ENCODE peak calls at places on chromosomes 3 and 15, in five cellular contexts. One of them, this sample, is unnamed. For H3K9me3, the result is how much of the 10 kb centered on the place peaks cover.

GRCh38 chr15:82737975-82738374 is 28.3 kb upstream of the AP3B2 start:
- DNase-seq in lung: no peak
- DNase-seq in heart left ventricle: no peak
- DNase-seq in psoas muscle: no peak
- DNase-seq in CD4-positive, alpha-beta T cell: no peak
- DNase-seq in this sample: no peak

GRCh38 chr15:74384566-74385441 is 17.4 kb upstream of the CYP11A1 start:
- DNase-seq in psoas muscle: no peak
- DNase-seq in lung: peak
- DNase-seq in heart left ventricle: peak
- DNase-seq in CD4-positive, alpha-beta T cell: no peak
- DNase-seq in this sample: no peak

GRCh38 chr3:84881288-84881687 is 77.5 kb upstream of the CADM2 start:
- DNase-seq in lung: no peak
- DNase-seq in heart left ventricle: no peak
- DNase-seq in psoas muscle: no peak
- DNase-seq in CD4-positive, alpha-beta T cell: no peak
- DNase-seq in this sample: no peak

GRCh38 chr15:73948396-73948795 is 22.1 kb downstream of the LOXL1 start:
- DNase-seq in lung: no peak
- DNase-seq in CD4-positive, alpha-beta T cell: no peak
- DNase-seq in psoas muscle: no peak
- DNase-seq in heart left ventricle: peak
- DNase-seq in this sample: no peak

GRCh38 chr15:40047413-40048154 is 8.6 kb upstream of the SRP14 start:
- DNase-seq in lung: peak
- DNase-seq in psoas muscle: peak
- DNase-seq in heart left ventricle: peak
- DNase-seq in CD4-positive, alpha-beta T cell: peak
- DNase-seq in this sample: no peak

GRCh38 chr3:12624056-12624455 is 39.9 kb downstream of the RAF1 start:
- DNase-seq in lung: no peak
- DNase-seq in psoas muscle: no peak
- DNase-seq in heart left ventricle: no peak
- DNase-seq in CD4-positive, alpha-beta T cell: no peak
- DNase-seq in this sample: no peak

GRCh38 chr3:125683067-125683844 is 88.0 kb upstream of the OSBPL11 start:
- DNase-seq in psoas muscle: no peak
- DNase-seq in lung: no peak
- DNase-seq in heart left ventricle: peak
- DNase-seq in CD4-positive, alpha-beta T cell: no peak
- DNase-seq in this sample: no peak

GRCh38 chr3:106083207-106083606 is 214.4 kb upstream of the CBLB start:
- DNase-seq in lung: no peak
- DNase-seq in psoas muscle: no peak
- DNase-seq in CD4-positive, alpha-beta T cell: no peak
- DNase-seq in heart left ventricle: no peak
- DNase-seq in this sample: no peak

GRCh38 chr3:183224581-183224980 is 28.5 kb upstream of the B3GNT5 start:
- DNase-seq in CD4-positive, alpha-beta T cell: peak
- DNase-seq in psoas muscle: no peak
- DNase-seq in lung: no peak
- DNase-seq in heart left ventricle: no peak
- DNase-seq in this sample: no peak

GRCh38 chr3:46624976-46625490 is 12.7 kb downstream of the FAM240A start:
- DNase-seq in heart left ventricle: no peak
- DNase-seq in lung: no peak
- DNase-seq in psoas muscle: no peak
- DNase-seq in CD4-positive, alpha-beta T cell: no peak
- DNase-seq in this sample: no peak

GRCh38 chr3:73432021-73432722 is 192.6 kb downstream of the PDZRN3 start:
- DNase-seq in CD4-positive, alpha-beta T cell: no peak
- DNase-seq in psoas muscle: no peak
- DNase-seq in lung: no peak
- DNase-seq in heart left ventricle: no peak
- DNase-seq in this sample: no peak

GRCh38 chr3:145094355-145094941 is 1066.5 kb downstream of the PLOD2 start:
- DNase-seq in CD4-positive, alpha-beta T cell: no peak
- DNase-seq in psoas muscle: no peak
- DNase-seq in lung: no peak
- DNase-seq in heart left ventricle: no peak
- DNase-seq in this sample: no peak

GRCh38 chr3:45035441-45036301 is 9.6 kb downstream of the CLEC3B start:
- DNase-seq in psoas muscle: peak
- DNase-seq in CD4-positive, alpha-beta T cell: peak
- DNase-seq in lung: no peak
- DNase-seq in heart left ventricle: peak
- DNase-seq in this sample: peak

GRCh38 chr15:64146885-64147681 is 4.4 kb upstream of the SNX22 start:
- DNase-seq in heart left ventricle: no peak
- DNase-seq in lung: no peak
- DNase-seq in CD4-positive, alpha-beta T cell: no peak
- DNase-seq in psoas muscle: no peak
- DNase-seq in this sample: no peak

GRCh38 chr3:148932976-148933375 is 58.4 kb upstream of the GYG1 start:
- DNase-seq in psoas muscle: no peak
- DNase-seq in CD4-positive, alpha-beta T cell: no peak
- DNase-seq in lung: no peak
- DNase-seq in heart left ventricle: no peak
- DNase-seq in this sample: no peak

GRCh38 chr15:33985287-33985686 is 17.0 kb downstream of the CHRM5 start:
- DNase-seq in lung: no peak
- DNase-seq in psoas muscle: no peak
- DNase-seq in heart left ventricle: no peak
- DNase-seq in CD4-positive, alpha-beta T cell: no peak
- DNase-seq in this sample: no peak

GRCh38 chr15:59894835-59895234 is 109.3 kb upstream of the FOXB1 start:
- DNase-seq in heart left ventricle: no peak
- DNase-seq in psoas muscle: no peak
- DNase-seq in CD4-positive, alpha-beta T cell: no peak
- DNase-seq in lung: no peak
- DNase-seq in this sample: no peak

GRCh38 chr3:160893207-160893606 is 137.2 kb downstream of the PPM1L start:
- DNase-seq in lung: no peak
- DNase-seq in psoas muscle: no peak
- DNase-seq in heart left ventricle: no peak
- DNase-seq in CD4-positive, alpha-beta T cell: no peak
- DNase-seq in this sample: no peak

GRCh38 chr3:53718462-53718861 is 127.8 kb downstream of the CHDH start:
- DNase-seq in heart left ventricle: no peak
- DNase-seq in lung: no peak
- DNase-seq in CD4-positive, alpha-beta T cell: no peak
- DNase-seq in psoas muscle: no peak
- DNase-seq in this sample: no peak

GRCh38 chr3:110166791-110167190 is 829.4 kb upstream of the DPPA4 start:
- DNase-seq in lung: no peak
- DNase-seq in psoas muscle: no peak
- DNase-seq in heart left ventricle: no peak
- DNase-seq in CD4-positive, alpha-beta T cell: no peak
- DNase-seq in this sample: no peak

GRCh38 chr3:54951405-54951804 is 23.5 kb upstream of the LRTM1 start:
- DNase-seq in psoas muscle: peak
- DNase-seq in lung: peak
- DNase-seq in heart left ventricle: peak
- DNase-seq in CD4-positive, alpha-beta T cell: no peak
- DNase-seq in this sample: no peak

GRCh38 chr15:25246641-25247417 is 192.0 kb downstream of the UBE3A start:
- DNase-seq in lung: no peak
- DNase-seq in heart left ventricle: peak
- DNase-seq in psoas muscle: peak
- DNase-seq in CD4-positive, alpha-beta T cell: no peak
- DNase-seq in this sample: no peak

GRCh38 chr15:25247418-25248030 is 191.3 kb downstream of the UBE3A start:
- DNase-seq in CD4-positive, alpha-beta T cell: no peak
- DNase-seq in heart left ventricle: peak
- DNase-seq in lung: no peak
- DNase-seq in psoas muscle: peak
- DNase-seq in this sample: no peak

GRCh38 chr15:25250011-25250596 is 188.7 kb downstream of the UBE3A start:
- DNase-seq in psoas muscle: no peak
- DNase-seq in CD4-positive, alpha-beta T cell: no peak
- DNase-seq in lung: no peak
- DNase-seq in heart left ventricle: peak
- DNase-seq in this sample: no peak

GRCh38 chr15:25249236-25250010 is 189.4 kb downstream of the UBE3A start:
- DNase-seq in heart left ventricle: peak
- DNase-seq in psoas muscle: no peak
- DNase-seq in lung: no peak
- DNase-seq in CD4-positive, alpha-beta T cell: no peak
- DNase-seq in this sample: no peak

DNA sequence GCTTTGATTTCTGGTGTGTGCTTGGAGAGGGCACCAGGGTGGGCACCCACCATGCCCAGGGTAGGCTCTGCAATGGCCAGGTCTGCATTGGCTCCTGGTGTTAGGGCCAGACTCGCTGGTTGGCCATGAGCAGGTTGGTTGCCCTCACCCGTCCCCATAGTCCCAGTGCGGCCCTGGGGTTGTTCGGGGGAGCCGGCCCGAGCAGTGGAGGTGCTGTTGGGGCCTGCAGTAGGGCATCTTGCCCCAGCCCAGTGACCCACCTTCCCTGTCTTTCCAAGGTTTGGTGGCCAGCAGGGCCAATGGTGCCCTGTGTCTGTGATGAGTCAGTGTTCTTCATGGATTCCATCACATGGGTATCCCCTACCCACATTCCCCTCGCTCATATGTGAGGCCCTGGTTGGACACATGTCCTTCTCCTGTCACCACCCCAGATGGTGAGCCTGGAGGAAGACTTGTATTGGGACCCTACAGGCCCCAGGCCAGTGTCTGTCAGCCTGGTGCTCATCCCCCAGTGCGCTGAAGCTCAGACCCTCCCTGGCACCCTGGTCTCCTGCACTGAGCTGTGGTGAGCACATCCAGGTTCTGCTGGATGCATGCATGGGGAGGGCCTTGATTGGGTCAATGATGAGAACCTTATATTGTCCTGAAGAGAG is 190.1 kb downstream of the UBE3A start:
- DNase-seq in heart left ventricle: peak
- DNase-seq in lung: no peak
- DNase-seq in psoas muscle: peak
- DNase-seq in CD4-positive, alpha-beta T cell: no peak
- DNase-seq in this sample: peak
- H3K9me3 ChIP-seq in heart left ventricle: under half
- H3K9me3 ChIP-seq in lung: half or more
- H3K9me3 ChIP-seq in psoas muscle: under half
- H3K9me3 ChIP-seq in CD4-positive, alpha-beta T cell: under half
- H3K9me3 ChIP-seq in this sample: under half

GRCh38 chr15:38684461-38685000 is 119.9 kb upstream of the RASGRP1 start:
- DNase-seq in CD4-positive, alpha-beta T cell: no peak
- DNase-seq in lung: no peak
- DNase-seq in psoas muscle: no peak
- DNase-seq in heart left ventricle: no peak
- DNase-seq in this sample: no peak
- H3K9me3 ChIP-seq in CD4-positive, alpha-beta T cell: under half
- H3K9me3 ChIP-seq in lung: under half
- H3K9me3 ChIP-seq in psoas muscle: under half
- H3K9me3 ChIP-seq in heart left ventricle: under half
- H3K9me3 ChIP-seq in this sample: under half

GRCh38 chr15:27410986-27411385 is 440.0 kb downstream of the GABRG3 start:
- DNase-seq in psoas muscle: no peak
- DNase-seq in CD4-positive, alpha-beta T cell: no peak
- DNase-seq in lung: no peak
- DNase-seq in heart left ventricle: no peak
- DNase-seq in this sample: no peak

GRCh38 chr15:27412413-27412812 is 441.4 kb downstream of the GABRG3 start:
- DNase-seq in psoas muscle: no peak
- DNase-seq in CD4-positive, alpha-beta T cell: no peak
- DNase-seq in heart left ventricle: no peak
- DNase-seq in lung: no peak
- DNase-seq in this sample: no peak

GRCh38 chr15:27414168-27414870 is 443.3 kb downstream of the GABRG3 start:
- DNase-seq in CD4-positive, alpha-beta T cell: no peak
- DNase-seq in psoas muscle: no peak
- DNase-seq in heart left ventricle: no peak
- DNase-seq in lung: no peak
- DNase-seq in this sample: no peak

DNA sequence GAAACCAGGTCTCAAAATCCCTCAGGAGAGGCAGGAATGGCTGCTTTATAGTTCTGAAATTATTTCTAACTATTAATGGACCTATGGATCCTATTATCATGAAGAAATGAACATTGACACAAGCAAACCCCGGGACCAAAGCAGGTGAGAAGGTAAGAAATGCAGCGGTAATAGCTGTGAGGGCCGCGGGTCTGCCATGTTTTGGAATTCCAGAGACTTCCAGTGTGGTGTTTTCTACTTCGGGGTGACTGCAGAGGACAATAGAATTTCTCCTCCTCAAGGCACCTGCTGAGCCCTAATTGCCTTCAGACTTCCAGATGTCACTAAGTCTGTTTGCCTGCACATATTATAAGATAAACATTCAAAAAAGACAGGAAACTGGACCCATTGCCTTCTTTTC is 437.4 kb downstream of the GABRG3 start:
- DNase-seq in psoas muscle: no peak
- DNase-seq in lung: no peak
- DNase-seq in heart left ventricle: no peak
- DNase-seq in CD4-positive, alpha-beta T cell: no peak
- DNase-seq in this sample: no peak
- H3K9me3 ChIP-seq in psoas muscle: under half
- H3K9me3 ChIP-seq in lung: under half
- H3K9me3 ChIP-seq in heart left ventricle: under half
- H3K9me3 ChIP-seq in CD4-positive, alpha-beta T cell: under half
- H3K9me3 ChIP-seq in this sample: under half

GRCh38 chr15:94834494-94834893 is 603.1 kb downstream of the MCTP2 start:
- DNase-seq in psoas muscle: no peak
- DNase-seq in heart left ventricle: no peak
- DNase-seq in lung: no peak
- DNase-seq in CD4-positive, alpha-beta T cell: no peak
- DNase-seq in this sample: no peak
- H3K9me3 ChIP-seq in psoas muscle: under half
- H3K9me3 ChIP-seq in heart left ventricle: under half
- H3K9me3 ChIP-seq in lung: under half
- H3K9me3 ChIP-seq in CD4-positive, alpha-beta T cell: under half
- H3K9me3 ChIP-seq in this sample: under half

DNA sequence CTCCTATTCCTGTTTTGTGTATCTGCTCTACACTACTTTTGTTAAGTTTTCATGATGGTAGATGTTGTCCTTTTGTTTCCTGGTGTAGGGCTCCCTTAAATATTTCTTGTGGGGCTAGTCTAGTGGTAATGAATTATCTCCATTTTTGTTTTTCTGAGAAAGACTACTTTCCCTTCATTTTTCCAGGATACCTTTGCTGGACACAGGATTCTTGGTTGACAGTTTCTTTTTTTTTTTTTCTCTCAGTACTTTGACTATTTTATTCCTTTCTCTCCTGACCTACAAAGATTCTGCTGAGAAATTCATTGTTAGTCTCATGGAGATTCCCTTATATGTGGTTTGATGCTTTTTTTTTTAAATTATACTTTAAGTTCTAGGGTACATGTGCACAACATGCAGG is 38.0 kb downstream of the FAIM start:
- DNase-seq in psoas muscle: no peak
- DNase-seq in lung: no peak
- DNase-seq in heart left ventricle: no peak
- DNase-seq in CD4-positive, alpha-beta T cell: no peak
- DNase-seq in this sample: no peak
- H3K9me3 ChIP-seq in psoas muscle: under half
- H3K9me3 ChIP-seq in lung: under half
- H3K9me3 ChIP-seq in heart left ventricle: under half
- H3K9me3 ChIP-seq in CD4-positive, alpha-beta T cell: half or more
- H3K9me3 ChIP-seq in this sample: under half

GRCh38 chr3:5517921-5518320 is 330.4 kb downstream of the EDEM1 start:
- DNase-seq in psoas muscle: no peak
- DNase-seq in lung: no peak
- DNase-seq in CD4-positive, alpha-beta T cell: no peak
- DNase-seq in heart left ventricle: no peak
- DNase-seq in this sample: no peak
- H3K9me3 ChIP-seq in psoas muscle: under half
- H3K9me3 ChIP-seq in lung: under half
- H3K9me3 ChIP-seq in CD4-positive, alpha-beta T cell: under half
- H3K9me3 ChIP-seq in heart left ventricle: under half
- H3K9me3 ChIP-seq in this sample: under half

GRCh38 chr3:177578488-177578887 is 381.2 kb upstream of the TBL1XR1 start:
- DNase-seq in lung: no peak
- DNase-seq in heart left ventricle: no peak
- DNase-seq in CD4-positive, alpha-beta T cell: no peak
- DNase-seq in psoas muscle: no peak
- DNase-seq in this sample: no peak
- H3K9me3 ChIP-seq in lung: under half
- H3K9me3 ChIP-seq in heart left ventricle: under half
- H3K9me3 ChIP-seq in CD4-positive, alpha-beta T cell: under half
- H3K9me3 ChIP-seq in psoas muscle: under half
- H3K9me3 ChIP-seq in this sample: under half